ENCODE peak calls at places on chromosomes 5 and 9, in nine cellular contexts. W, M, P, E, K, H, B, F and U are unnamed samples.

GRCh38 chr9:77013932-77014596 is 5.4 kb upstream of the FOXB2 start:
- DNase-seq in W (no peak), M (no peak), P (no peak), E (no peak), K (no peak), H (no peak), B (no peak), F (no peak), U (no peak)

GRCh38 chr9:88988796-88989641 is 2.2 kb upstream of the S1PR3 start:
- DNase-seq in W (no peak), M (no peak), P (peak), E (peak), K (no peak), H (no peak), B (no peak), F (no peak), U (no peak)

GRCh38 chr9:7055201-7055903 is 297.6 kb downstream of the KDM4C start:
- DNase-seq in W (peak), M (no peak), P (no peak), E (no peak), K (no peak), H (no peak), B (no peak), F (peak), U (no peak)

GRCh38 chr9:83986765-83987401 is 6.3 kb downstream of the RMI1 start:
- DNase-seq in W (peak), M (no peak), P (peak), E (peak), K (no peak), H (peak), B (no peak), F (peak), U (no peak)

GRCh38 chr5:177491429-177491945 is 5.9 kb downstream of the PDLIM7 start:
- DNase-seq in W (peak), M (no peak), P (no peak), E (no peak), K (peak), H (peak), B (no peak), F (no peak), U (no peak)

GRCh38 chr5:173328896-173329369 is 719 bp upstream of the STC2 start:
- DNase-seq in W (peak), M (no peak), P (peak), E (peak), K (peak), H (peak), B (no peak), F (peak), U (no peak)

GRCh38 chr5:66947458-66947857 is 249.1 kb downstream of the CD180 start:
- DNase-seq in W (no peak), M (no peak), P (no peak), E (no peak), K (no peak), H (no peak), B (no peak), F (no peak), U (no peak)

GRCh38 chr5:34998058-34998789 is 49.5 kb downstream of the AGXT2 start:
- DNase-seq in W (peak), M (no peak), P (peak), E (no peak), K (no peak), H (no peak), B (no peak), F (peak), U (no peak)

GRCh38 chr5:55324815-55325418 is 17.1 kb downstream of the MTREX start:
- DNase-seq in W (peak), M (peak), P (peak), E (no peak), K (no peak), H (no peak), B (no peak), F (peak), U (peak)

GRCh38 chr5:139696894-139697658 is 48.9 kb downstream of the CXXC5 start:
- DNase-seq in W (peak), M (peak), P (peak), E (no peak), K (no peak), H (peak), B (no peak), F (peak), U (no peak)

GRCh38 chr9:89956331-89956730 is 351.5 kb downstream of the GADD45G start:
- DNase-seq in W (peak), M (no peak), P (no peak), E (no peak), K (no peak), H (no peak), B (no peak), F (no peak), U (no peak)

GRCh38 chr5:170302729-170303501 is 5.3 kb upstream of the LCP2 start:
- DNase-seq in W (no peak), M (peak), P (no peak), E (peak), K (peak), H (no peak), B (no peak), F (no peak), U (peak)

GRCh38 chr5:155116456-155117251 is 103.1 kb downstream of the KIF4B start:
- DNase-seq in W (no peak), M (no peak), P (no peak), E (no peak), K (no peak), H (no peak), B (no peak), F (no peak), U (no peak)

GRCh38 chr9:38362912-38363588 is 29.5 kb upstream of the ALDH1B1 start:
- DNase-seq in W (peak), M (peak), P (peak), E (no peak), K (no peak), H (peak), B (peak), F (peak), U (no peak)

GRCh38 chr5:180130876-180131740 is 59.5 kb upstream of the RNF130 start:
- DNase-seq in W (peak), M (no peak), P (no peak), E (no peak), K (peak), H (no peak), B (no peak), F (no peak), U (no peak)

GRCh38 chr5:58239731-58240130 is 220.2 kb downstream of the PLK2 start:
- DNase-seq in W (no peak), M (no peak), P (no peak), E (no peak), K (no peak), H (no peak), B (no peak), F (no peak), U (no peak)

GRCh38 chr5:67880358-67880810 is 335.2 kb upstream of the PIK3R1 start:
- DNase-seq in W (no peak), M (no peak), P (no peak), E (no peak), K (no peak), H (no peak), B (no peak), F (no peak), U (no peak)

GRCh38 chr9:129108805-129109370 is 1.7 kb downstream of the CRAT start:
- DNase-seq in W (peak), M (no peak), P (no peak), E (no peak), K (no peak), H (no peak), B (no peak), F (no peak), U (no peak)

GRCh38 chr9:130432796-130433167 is 12.0 kb upstream of the ASS1 start:
- DNase-seq in W (peak), M (no peak), P (no peak), E (no peak), K (no peak), H (no peak), B (no peak), F (no peak), U (no peak)

GRCh38 chr9:129394011-129394919 is 216.2 kb upstream of the IER5L start:
- DNase-seq in W (peak), M (no peak), P (no peak), E (no peak), K (no peak), H (no peak), B (no peak), F (no peak), U (no peak)

GRCh38 chr5:88034520-88034919 is 234.1 kb downstream of the TMEM161B start:
- DNase-seq in W (no peak), M (no peak), P (no peak), E (no peak), K (no peak), H (no peak), B (no peak), F (no peak), U (no peak)

GRCh38 chr9:126991170-126991569 is 76.6 kb downstream of the RALGPS1 start:
- DNase-seq in W (no peak), M (no peak), P (no peak), E (no peak), K (no peak), H (no peak), B (no peak), F (no peak), U (no peak)

GRCh38 chr9:123261006-123261677 is 7.2 kb downstream of the STRBP start:
- DNase-seq in W (peak), M (no peak), P (no peak), E (no peak), K (no peak), H (no peak), B (no peak), F (no peak), U (no peak)

GRCh38 chr9:108262836-108263235 is 593.0 kb downstream of the ACTL7B start:
- DNase-seq in W (no peak), M (no peak), P (no peak), E (no peak), K (no peak), H (no peak), B (no peak), F (no peak), U (no peak)

GRCh38 chr9:129182625-129183494 is 4.8 kb upstream of the IER5L start:
- DNase-seq in W (peak), M (no peak), P (no peak), E (no peak), K (no peak), H (peak), B (no peak), F (no peak), U (no peak)

GRCh38 chr9:124239249-124240073 is 18.3 kb upstream of the NEK6 start:
- DNase-seq in W (peak), M (no peak), P (no peak), E (peak), K (no peak), H (no peak), B (no peak), F (no peak), U (no peak)

GRCh38 chr5:124592891-124593290 is 153.5 kb downstream of the ZNF608 start:
- DNase-seq in W (peak), M (peak), P (no peak), E (no peak), K (no peak), H (no peak), B (no peak), F (no peak), U (no peak)

GRCh38 chr5:178234753-178235599 is 2.4 kb upstream of the PHYKPL start:
- DNase-seq in W (peak), M (peak), P (peak), E (peak), K (peak), H (peak), B (peak), F (peak), U (peak)

GRCh38 chr5:160421625-160422258 is at the start of gene PTTG1:
- DNase-seq in W (peak), M (peak), P (peak), E (peak), K (peak), H (peak), B (peak), F (peak), U (peak)

GRCh38 chr9:79603222-79603925 is 31.6 kb downstream of the TLE4 start:
- DNase-seq in W (no peak), M (no peak), P (no peak), E (no peak), K (no peak), H (no peak), B (no peak), F (peak), U (no peak)

GRCh38 chr9:76116913-76117312 is 226.4 kb downstream of the PCSK5 start:
- DNase-seq in W (no peak), M (no peak), P (no peak), E (no peak), K (no peak), H (no peak), B (no peak), F (peak), U (no peak)

GRCh38 chr5:116521173-116521872 is 53.3 kb downstream of the SEMA6A start:
- DNase-seq in W (peak), M (no peak), P (no peak), E (no peak), K (no peak), H (no peak), B (no peak), F (no peak), U (no peak)

GRCh38 chr5:73274870-73275756 is 102.1 kb downstream of the TMEM174 start:
- DNase-seq in W (peak), M (peak), P (no peak), E (no peak), K (no peak), H (no peak), B (no peak), F (no peak), U (no peak)

GRCh38 chr9:17219261-17219660 is 84.4 kb downstream of the CNTLN start:
- DNase-seq in W (peak), M (no peak), P (no peak), E (no peak), K (no peak), H (no peak), B (no peak), F (no peak), U (no peak)